ENCODE peak calls at places on chromosome X, in four cellular contexts. I is breast epithelium, E is right lobe of liver, M is PC-3. B is an unnamed sample.

GRCh38 chrX:134025986-134026731 is 40.8 kb upstream of the GPC3 start:
- DNase-seq in I (no peak), E (no peak), M (no peak), B (no peak)

GRCh38 chrX:23926015-23926414 is 18.2 kb downstream of the CXorf58 start:
- DNase-seq in I (no peak), E (no peak), M (no peak), B (no peak)

GRCh38 chrX:137432609-137433008 is 133.3 kb upstream of the ZIC3 start:
- DNase-seq in I (no peak), E (no peak), M (peak; percentile 41), B (no peak)

GRCh38 chrX:154300815-154301214 is 5.2 kb downstream of the TKTL1 start:
- DNase-seq in I (no peak), E (peak; percentile 47), M (no peak), B (no peak)

GRCh38 chrX:115018944-115019343 is 1.5 kb upstream of the IL13RA2 start:
- DNase-seq in I (no peak), E (no peak), M (peak; percentile 61), B (peak; percentile 60)

GRCh38 chrX:153482376-153483015 is 12.1 kb upstream of the HAUS7 start:
- DNase-seq in I (no peak), E (no peak), M (no peak), B (no peak)

GRCh38 chrX:17082831-17083230 is 136.4 kb downstream of the REPS2 start:
- DNase-seq in I (no peak), E (no peak), M (peak; percentile 61), B (peak; percentile 4)

GRCh38 chrX:55450259-55450658 is 1.7 kb upstream of the MAGEH1 start:
- DNase-seq in I (no peak), E (no peak), M (peak; percentile 19), B (peak; percentile 4)

GRCh38 chrX:150913511-150913910 is 15.0 kb upstream of the CD99L2 start:
- DNase-seq in I (no peak), E (no peak), M (no peak), B (peak; percentile 73)

GRCh38 chrX:29231800-29232199 is 644.6 kb downstream of the IL1RAPL1 start:
- DNase-seq in I (no peak), E (no peak), M (peak; percentile 25), B (no peak)

GRCh38 chrX:12973561-12974216 is 1.2 kb upstream of the TMSB4X start:
- DNase-seq in I (no peak), E (peak; percentile 63), M (no peak), B (no peak)

GRCh38 chrX:12997898-12998687 is 23.2 kb downstream of the TMSB4X start:
- DNase-seq in I (no peak), E (no peak), M (no peak), B (no peak)

GRCh38 chrX:2320580-2321327 is 180.0 kb downstream of the DHRSX start:
- DNase-seq in I (no peak), E (peak; percentile 88), M (no peak), B (peak; percentile 88)

GRCh38 chrX:140983730-140984129 is 18.7 kb upstream of the SPANXB1 start:
- DNase-seq in I (no peak), E (no peak), M (peak; percentile 60), B (no peak)

GRCh38 chrX:109508915-109509314 is 27.0 kb upstream of the GUCY2F start:
- DNase-seq in I (no peak), E (no peak), M (no peak), B (no peak)

GRCh38 chrX:39556056-39556455 is 541.7 kb downstream of the BCOR start:
- DNase-seq in I (no peak), E (no peak), M (no peak), B (no peak)

GRCh38 chrX:22081475-22082092 is 49.5 kb downstream of the PHEX start:
- DNase-seq in I (no peak), E (peak; percentile 59), M (peak; percentile 75), B (peak; percentile 61)

GRCh38 chrX:16589211-16589610 is 60.7 kb upstream of the S100G start:
- DNase-seq in I (no peak), E (no peak), M (peak; percentile 79), B (peak; percentile 64)

GRCh38 chrX:13597928-13598327 is 28.5 kb downstream of the EGFL6 start:
- DNase-seq in I (no peak), E (no peak), M (no peak), B (no peak)

GRCh38 chrX:68942797-68943196 is 114.0 kb downstream of the EFNB1 start:
- DNase-seq in I (no peak), E (no peak), M (no peak), B (no peak)

GRCh38 chrX:129701624-129702069 is 37.1 kb upstream of the XPNPEP2 start:
- DNase-seq in I (no peak), E (no peak), M (no peak), B (peak; percentile 80)

GRCh38 chrX:20116575-20117240 is at the start of gene MAP7D2:
- DNase-seq in I (no peak), E (no peak), M (no peak), B (no peak)

GRCh38 chrX:16712116-16712824 is at the start of gene CTPS2:
- DNase-seq in I (peak; percentile 60), E (peak; percentile 81), M (peak; percentile 63), B (peak; percentile 46)

GRCh38 chrX:8721536-8721935 is 10.4 kb downstream of the ANOS1 start:
- DNase-seq in I (no peak), E (no peak), M (no peak), B (no peak)

GRCh38 chrX:150587585-150588503 is 19.4 kb downstream of the MTM1 start:
- DNase-seq in I (no peak), E (no peak), M (peak; percentile 50), B (peak; percentile 17)

GRCh38 chrX:133723930-133724329 is 261.5 kb downstream of the GPC3 start:
- DNase-seq in I (no peak), E (no peak), M (no peak), B (no peak)

GRCh38 chrX:136201601-136202000 is 49.6 kb downstream of the MAP7D3 start:
- DNase-seq in I (no peak), E (no peak), M (no peak), B (no peak)
- H3K4me3 ChIP-seq in I (no peak overlapping the region), E (no peak overlapping the region), M (no peak overlapping the region), B (no peak overlapping the region)

GRCh38 chrX:37905436-37906147 is 58.2 kb upstream of the DYNLT3 start:
- DNase-seq in I (no peak), E (peak; percentile 54), M (no peak), B (peak; percentile 0)
- TF ChIP-seq CTCF in I (no peak), E (peak; percentile 19), M (no peak), B (no peak)

GRCh38 chrX:26328610-26329319 is 112.8 kb downstream of the MAGEB5 start:
- DNase-seq in I (no peak), E (no peak), M (no peak), B (no peak)
- H3K4me3 ChIP-seq in I (no peak overlapping the region), E (no peak overlapping the region), M (no peak overlapping the region), B (no peak overlapping the region)

DNA sequence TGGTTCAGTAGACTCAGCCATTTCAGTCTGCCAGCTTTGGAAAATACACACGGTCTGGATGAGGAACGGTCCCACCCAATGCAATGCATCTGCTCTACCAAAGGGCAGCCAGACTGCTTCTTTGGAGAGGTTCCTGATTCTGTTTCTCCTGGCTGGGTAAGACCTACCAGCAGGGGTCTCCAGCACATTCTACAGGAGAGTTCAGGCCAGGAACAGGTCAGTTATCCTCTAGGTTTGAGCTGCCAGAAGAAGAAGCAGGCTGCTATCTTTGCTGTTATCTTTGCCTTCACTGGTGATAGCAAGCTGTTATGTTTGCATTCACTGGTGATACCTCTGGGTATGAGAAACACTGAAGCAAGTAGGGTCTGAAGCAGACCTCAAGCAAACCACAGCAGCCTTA is 45.5 kb upstream of the PBDC1 start:
- DNase-seq in I (no peak), E (no peak), M (no peak), B (no peak)
- TF ChIP-seq CTCF in I (no peak), E (no peak), M (peak; percentile 28), B (no peak)

GRCh38 chrX:66039916-66040315 is at the start of gene VSIG4:
- DNase-seq in I (no peak), E (no peak), M (no peak), B (no peak)
- H3K4me3 ChIP-seq in I (peak within 1 kb of the TSS; percentile 30), E (no peak within 1 kb of the TSS), M (no peak within 1 kb of the TSS), B (no peak within 1 kb of the TSS)

DNA sequence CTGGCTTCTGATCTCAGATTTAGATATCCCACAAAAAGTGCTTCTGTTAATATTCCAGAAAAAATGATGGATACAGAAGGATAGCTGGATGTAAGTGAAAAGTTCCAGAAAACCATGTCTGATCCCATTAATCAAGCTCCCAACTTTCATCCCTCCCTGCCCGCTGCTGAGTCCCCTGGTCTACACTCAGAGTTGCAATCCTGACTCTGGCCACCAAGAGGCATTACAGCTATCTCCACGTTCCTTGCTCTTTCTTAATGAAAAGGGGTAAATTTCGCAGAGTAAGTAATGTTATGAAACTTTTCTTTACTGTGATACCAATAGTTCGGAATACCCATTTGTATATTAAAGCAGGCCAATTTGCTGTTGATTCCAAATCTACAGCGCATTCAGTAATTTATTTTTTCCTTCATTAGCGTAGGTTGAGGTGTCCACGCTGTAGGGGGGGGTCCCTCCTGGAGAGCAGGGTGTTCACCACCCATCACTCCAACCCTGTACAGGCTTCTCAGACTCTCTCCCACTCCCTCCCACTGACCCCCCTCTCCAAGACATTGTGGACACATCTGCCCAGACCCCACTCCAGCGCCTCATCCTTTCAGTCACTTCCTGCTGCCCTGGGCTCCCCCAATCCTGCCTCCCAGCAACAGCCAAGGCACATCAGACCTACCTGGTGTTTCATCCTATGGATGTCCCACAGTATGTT is 55.1 kb downstream of the RAB40A start:
- DNase-seq in I (no peak), E (no peak), M (peak; percentile 55), B (peak; percentile 36)
- TF ChIP-seq CTCF in I (peak; percentile 16), E (peak; percentile 27), M (peak; percentile 49), B (peak; percentile 58)

DNA sequence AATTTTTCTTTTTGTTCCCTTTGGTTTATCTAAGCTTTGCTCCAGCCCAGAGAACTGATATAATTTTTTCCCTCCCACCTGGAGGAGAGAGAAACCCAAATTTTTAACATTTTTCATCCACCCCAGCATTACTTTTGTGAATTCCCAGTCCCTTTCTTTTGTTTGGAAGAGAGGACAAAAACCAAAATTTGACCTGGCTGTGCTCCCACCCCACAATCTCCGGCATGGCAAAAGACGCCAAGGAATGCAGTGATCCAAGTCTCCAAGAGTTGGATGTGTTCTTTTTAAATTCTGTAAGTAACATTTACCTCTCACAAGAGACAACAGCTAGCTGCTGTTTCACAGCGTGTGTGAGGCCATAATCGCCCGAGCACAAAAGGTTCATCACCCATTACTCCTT is 25.2 kb upstream of the FAM156A start:
- DNase-seq in I (no peak), E (no peak), M (no peak), B (peak; percentile 37)
- H3K4me3 ChIP-seq in I (no peak overlapping the region), E (no peak overlapping the region), M (no peak overlapping the region), B (peak overlapping the region; percentile 41)

DNA sequence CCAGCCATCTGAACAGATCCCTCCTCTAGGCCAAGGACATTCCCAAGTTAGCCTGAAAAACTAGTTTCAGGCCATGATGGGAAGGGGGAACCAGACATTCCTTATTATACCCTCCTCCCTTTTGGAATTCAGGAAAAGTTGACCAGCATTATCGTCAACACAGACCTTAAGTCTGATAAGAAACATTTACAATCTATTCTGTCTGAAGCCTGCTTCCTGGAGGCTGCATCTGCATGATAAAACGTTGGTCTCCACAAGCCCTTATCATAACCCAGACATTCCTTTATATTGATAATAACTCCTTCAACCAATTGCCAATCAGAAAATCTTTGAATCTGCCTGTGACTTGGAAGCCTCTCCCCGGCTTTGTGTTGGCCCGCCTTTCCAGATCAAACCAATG is 44.3 kb downstream of the EFHC2 start:
- DNase-seq in I (no peak), E (no peak), M (no peak), B (no peak)
- TF ChIP-seq CTCF in I (no peak), E (no peak), M (no peak), B (no peak)